ENCODE peak calls at places on chromosomes 13 and 19, in seven cellular contexts. R, Z, A, Y, X, F and J are unnamed samples.

GRCh38 chr13:110305949-110306339 is 1.0 kb downstream of the COL4A1 start:
- DNase-seq in R (no peak), Z (no peak), A (no peak), Y (no peak), X (no peak), F (no peak), J (peak; percentile 58)

GRCh38 chr13:100176781-100177389 is 88.0 kb downstream of the PCCA start:
- DNase-seq in R (peak; percentile 54), Z (no peak), A (no peak), Y (no peak), X (no peak), F (no peak), J (no peak)

GRCh38 chr13:99329477-99329876 is 22.3 kb upstream of the GPR183 start:
- DNase-seq in R (no peak), Z (no peak), A (no peak), Y (no peak), X (no peak), F (no peak), J (no peak)

GRCh38 chr13:76820759-76821158 is 65.4 kb downstream of the KCTD12 start:
- DNase-seq in R (no peak), Z (peak; percentile 79), A (no peak), Y (peak; percentile 66), X (no peak), F (no peak), J (peak; percentile 80)

GRCh38 chr13:111007209-111007608 is 92.3 kb upstream of the ANKRD10 start:
- DNase-seq in R (no peak), Z (no peak), A (no peak), Y (no peak), X (no peak), F (no peak), J (no peak)

GRCh38 chr19:50327461-50328256 is 1.5 kb downstream of the KCNC3 start:
- DNase-seq in R (no peak), Z (no peak), A (no peak), Y (no peak), X (no peak), F (no peak), J (no peak)

GRCh38 chr19:44890366-44891015 is 563 bp upstream of the TOMM40 start:
- DNase-seq in R (peak; percentile 100), Z (no peak), A (peak; percentile 99), Y (no peak), X (peak; percentile 100), F (peak; percentile 100), J (peak; percentile 100)

GRCh38 chr19:7912697-7913564 is 1.7 kb upstream of the TGFBR3L start:
- DNase-seq in R (no peak), Z (peak; percentile 54), A (no peak), Y (no peak), X (no peak), F (no peak), J (no peak)

GRCh38 chr19:47232422-47233211 is 1.6 kb upstream of the BBC3 start:
- DNase-seq in R (peak; percentile 82), Z (no peak), A (no peak), Y (no peak), X (no peak), F (peak; percentile 70), J (no peak)

GRCh38 chr13:114108141-114108761 is 24.2 kb downstream of the RASA3 start:
- DNase-seq in R (no peak), Z (peak; percentile 46), A (no peak), Y (peak; percentile 11), X (peak; percentile 49), F (no peak), J (peak; percentile 46)

GRCh38 chr13:111370147-111370546 is 49.7 kb downstream of the TEX29 start:
- DNase-seq in R (no peak), Z (no peak), A (peak; percentile 26), Y (no peak), X (no peak), F (no peak), J (no peak)

GRCh38 chr19:30237146-30237545 is 135.0 kb upstream of the ZNF536 start:
- DNase-seq in R (no peak), Z (no peak), A (no peak), Y (no peak), X (no peak), F (no peak), J (no peak)

GRCh38 chr13:33743438-33744368 is 74.2 kb upstream of the RFC3 start:
- DNase-seq in R (no peak), Z (no peak), A (no peak), Y (no peak), X (no peak), F (no peak), J (no peak)

GRCh38 chr19:3145909-3146676 is 10.3 kb downstream of the GNA15 start:
- DNase-seq in R (no peak), Z (no peak), A (no peak), Y (no peak), X (no peak), F (no peak), J (no peak)

GRCh38 chr19:57075125-57075524 is 44.7 kb upstream of the USP29 start:
- DNase-seq in R (no peak), Z (no peak), A (no peak), Y (no peak), X (no peak), F (no peak), J (no peak)

GRCh38 chr19:57078802-57079201 is 41.0 kb upstream of the USP29 start:
- DNase-seq in R (no peak), Z (no peak), A (no peak), Y (no peak), X (no peak), F (no peak), J (no peak)

GRCh38 chr19:57071414-57071813 is 48.4 kb upstream of the USP29 start:
- DNase-seq in R (no peak), Z (no peak), A (no peak), Y (no peak), X (no peak), F (no peak), J (no peak)

DNA sequence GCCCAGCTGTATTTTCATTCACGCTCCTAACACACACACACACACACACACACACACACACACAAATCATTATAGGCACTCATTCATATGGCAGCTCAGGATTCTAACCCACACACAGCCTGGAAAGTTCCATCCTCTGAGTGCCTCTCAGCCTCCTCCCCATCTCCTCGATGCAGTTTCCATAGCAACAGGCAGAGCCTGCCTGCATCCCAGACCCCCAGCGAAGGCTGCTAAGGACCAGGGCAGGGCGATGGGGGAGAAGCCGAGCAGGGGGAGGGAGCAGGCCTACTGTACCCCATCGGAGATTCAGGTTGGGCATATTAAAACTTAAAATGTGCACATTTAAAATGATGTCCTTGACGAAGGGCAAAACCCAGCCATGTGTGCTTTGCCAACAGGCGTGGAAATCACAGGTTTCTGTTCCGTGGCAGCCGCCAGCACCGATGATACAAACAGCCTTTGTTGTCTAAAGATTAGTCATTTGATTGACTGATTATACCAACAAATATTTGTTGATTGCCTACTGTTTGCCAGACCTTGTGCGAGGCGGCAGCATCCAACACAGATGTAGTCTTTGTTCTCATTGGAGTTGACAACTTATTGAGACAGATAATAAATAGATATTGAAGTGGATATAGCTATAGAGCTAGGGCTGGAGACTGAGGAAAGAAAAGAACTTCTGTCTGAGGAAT is 43.8 kb upstream of the USP29 start:
- DNase-seq in R (no peak), Z (no peak), A (no peak), Y (no peak), X (no peak), F (no peak), J (no peak)
- H3K9me3 ChIP-seq in R (peaks cover 27% of the 10 kb centered on the region), Z (no peaks in the 10 kb centered on the region), A (peaks cover 83% of the 10 kb centered on the region), Y (peaks cover 60% of the 10 kb centered on the region), X (peaks cover 10% of the 10 kb centered on the region), F (no peaks in the 10 kb centered on the region), J (no peaks in the 10 kb centered on the region)

GRCh38 chr13:26847281-26847680 is 86.7 kb upstream of the GPR12 start:
- DNase-seq in R (no peak), Z (no peak), A (no peak), Y (no peak), X (no peak), F (no peak), J (no peak)
- TF ChIP-seq CTCF in R (no peak), Z (no peak), A (no peak), Y (no peak), X (no peak), F (no peak), J (no peak)

GRCh38 chr19:1437609-1438008 is 587 bp upstream of the RPS15 start:
- DNase-seq in R (no peak), Z (no peak), A (no peak), Y (no peak), X (no peak), F (no peak), J (no peak)
- H3K4me3 ChIP-seq in R (no peak overlapping the region), Z (peak overlapping the region; percentile 99), A (no peak overlapping the region), Y (peak overlapping the region; percentile 99), X (peak overlapping the region; percentile 90), F (peak overlapping the region; percentile 73), J (peak overlapping the region; percentile 80)

GRCh38 chr19:11944656-11945055 is 19.7 kb downstream of the ZNF700 start:
- DNase-seq in R (no peak), Z (no peak), A (no peak), Y (no peak), X (no peak), F (no peak), J (no peak)
- H3K9me3 ChIP-seq in R (peaks cover 84% of the 10 kb centered on the region), Z (peaks cover 90% of the 10 kb centered on the region), A (peaks cover 99% of the 10 kb centered on the region), Y (peaks cover 100% of the 10 kb centered on the region), X (peaks cover 100% of the 10 kb centered on the region), F (peaks cover 38% of the 10 kb centered on the region), J (peaks cover 83% of the 10 kb centered on the region)

GRCh38 chr19:42089772-42090171 is 13.8 kb downstream of the ZNF574 start:
- DNase-seq in R (no peak), Z (peak; percentile 34), A (no peak), Y (no peak), X (no peak), F (no peak), J (no peak)

GRCh38 chr19:42090687-42091086 is 14.7 kb downstream of the ZNF574 start:
- DNase-seq in R (no peak), Z (no peak), A (no peak), Y (no peak), X (no peak), F (no peak), J (no peak)

GRCh38 chr19:42093505-42093904 is 17.5 kb downstream of the ZNF574 start:
- DNase-seq in R (no peak), Z (no peak), A (no peak), Y (no peak), X (no peak), F (no peak), J (no peak)

GRCh38 chr19:42091300-42092266 is 15.6 kb downstream of the ZNF574 start:
- DNase-seq in R (peak; percentile 64), Z (no peak), A (no peak), Y (no peak), X (no peak), F (peak; percentile 54), J (no peak)

GRCh38 chr19:42092350-42092749 is 16.4 kb downstream of the ZNF574 start:
- DNase-seq in R (no peak), Z (no peak), A (peak; percentile 78), Y (no peak), X (no peak), F (peak; percentile 63), J (no peak)
- TF ChIP-seq CTCF in R (peak; percentile 46), Z (peak; percentile 28), A (peak; percentile 77), Y (no peak), X (no peak), F (peak; percentile 55), J (peak; percentile 15)